ENCODE peak calls at places on chromosomes 16 and 17, in six cellular contexts. U is BJ, V is fibroblast of pulmonary artery, K is thoracic aorta, H is tibial artery, S is adrenal gland. P is an unnamed sample.

GRCh38 chr17:46038414-46038813 is 39.4 kb downstream of the STH start:
- DNase-seq in U (no peak), V (no peak), K (no peak), H (no peak), S (no peak), P (no peak)

GRCh38 chr16:84552135-84552534 is 47.7 kb upstream of the MEAK7 start:
- DNase-seq in U (no peak), V (no peak), K (no peak), H (no peak), S (no peak), P (no peak)

GRCh38 chr17:54085934-54086333 is 263.2 kb downstream of the KIF2B start:
- DNase-seq in U (no peak), V (no peak), K (no peak), H (no peak), S (no peak), P (no peak)

GRCh38 chr16:67594956-67595355 is 32.6 kb downstream of the CTCF start:
- DNase-seq in U (no peak), V (peak), K (no peak), H (no peak), S (no peak), P (peak)

GRCh38 chr16:86118467-86119307 is 219.7 kb downstream of the IRF8 start:
- DNase-seq in U (no peak), V (no peak), K (no peak), H (no peak), S (no peak), P (no peak)

GRCh38 chr16:27323781-27324561 is 10.2 kb downstream of the IL4R start:
- DNase-seq in U (no peak), V (no peak), K (no peak), H (no peak), S (peak), P (no peak)

GRCh38 chr17:38578229-38578628 is 27.5 kb downstream of the SRCIN1 start:
- DNase-seq in U (no peak), V (no peak), K (no peak), H (no peak), S (no peak), P (no peak)

GRCh38 chr16:30985401-30986128 is 558 bp downstream of the HSD3B7 start:
- DNase-seq in U (no peak), V (no peak), K (no peak), H (peak), S (peak), P (peak)

GRCh38 chr17:40605301-40605700 is 40.0 kb upstream of the CCR7 start:
- DNase-seq in U (no peak), V (no peak), K (no peak), H (no peak), S (no peak), P (no peak)

GRCh38 chr17:66379539-66379938 is 77.1 kb downstream of the PRKCA start:
- DNase-seq in U (no peak), V (peak), K (no peak), H (no peak), S (no peak), P (no peak)

GRCh38 chr17:48613862-48614694 is 1.0 kb downstream of the HOXB8 start:
- DNase-seq in U (no peak), V (no peak), K (no peak), H (no peak), S (no peak), P (no peak)

GRCh38 chr17:57885148-57885915 is 35.5 kb upstream of the MRPS23 start:
- DNase-seq in U (no peak), V (no peak), K (no peak), H (no peak), S (no peak), P (no peak)

GRCh38 chr17:78826836-78827509 is 13.6 kb downstream of the USP36 start:
- DNase-seq in U (no peak), V (no peak), K (no peak), H (peak), S (no peak), P (no peak)

GRCh38 chr17:31743767-31744166 is 115.3 kb downstream of the COPRS start:
- DNase-seq in U (no peak), V (no peak), K (no peak), H (no peak), S (no peak), P (peak)

GRCh38 chr16:69741519-69741918 is 13.2 kb downstream of the NOB1 start:
- DNase-seq in U (no peak), V (peak), K (no peak), H (no peak), S (no peak), P (no peak)

GRCh38 chr16:87461466-87461975 is 31.3 kb downstream of the ZCCHC14 start:
- DNase-seq in U (no peak), V (peak), K (peak), H (peak), S (peak), P (no peak)

GRCh38 chr16:68696514-68696913 is 40.6 kb upstream of the CDH1 start:
- DNase-seq in U (no peak), V (no peak), K (no peak), H (no peak), S (no peak), P (no peak)

GRCh38 chr16:51224317-51224716 is 73.2 kb upstream of the SALL1 start:
- DNase-seq in U (no peak), V (no peak), K (no peak), H (no peak), S (no peak), P (no peak)

GRCh38 chr16:70746708-70747424 is 54.1 kb downstream of the VAC14 start:
- DNase-seq in U (peak), V (peak), K (peak), H (peak), S (peak), P (peak)

GRCh38 chr16:14303182-14303618 is 232.1 kb downstream of the MRTFB start:
- DNase-seq in U (no peak), V (peak), K (no peak), H (no peak), S (no peak), P (no peak)

GRCh38 chr16:35409503-35409902 is 1950.1 kb downstream of the TP53TG3F start:
- DNase-seq in U (no peak), V (peak), K (no peak), H (no peak), S (no peak), P (no peak)

GRCh38 chr17:71975331-71975801 is 145.5 kb upstream of the SOX9 start:
- DNase-seq in U (peak), V (peak), K (peak), H (peak), S (peak), P (peak)

GRCh38 chr17:31696184-31696602 is 162.9 kb downstream of the COPRS start:
- DNase-seq in U (peak), V (peak), K (peak), H (peak), S (peak), P (peak)

GRCh38 chr17:34580685-34581445 is 1.5 kb downstream of the TMEM132E start:
- DNase-seq in U (no peak), V (no peak), K (no peak), H (no peak), S (no peak), P (no peak)

GRCh38 chr17:40819528-40820125 is 2.8 kb downstream of the KRT10 start:
- DNase-seq in U (no peak), V (peak), K (no peak), H (peak), S (no peak), P (peak)

GRCh38 chr16:69106491-69107291 is 1.2 kb downstream of the HAS3 start:
- DNase-seq in U (no peak), V (no peak), K (no peak), H (no peak), S (no peak), P (no peak)

GRCh38 chr17:58330997-58331814 is 2.6 kb upstream of the TSPOAP1 start:
- DNase-seq in U (no peak), V (no peak), K (no peak), H (no peak), S (no peak), P (no peak)

GRCh38 chr16:57141822-57142631 is 43.8 kb downstream of the PSME3IP1 start:
- DNase-seq in U (no peak), V (no peak), K (no peak), H (no peak), S (no peak), P (no peak)

GRCh38 chr16:81530296-81530721 is 85.7 kb downstream of the CMIP start:
- DNase-seq in U (no peak), V (no peak), K (no peak), H (no peak), S (no peak), P (no peak)

GRCh38 chr17:57755479-57756070 is 10.5 kb upstream of the CCDC182 start:
- DNase-seq in U (no peak), V (no peak), K (no peak), H (no peak), S (no peak), P (no peak)

GRCh38 chr17:80291691-80292487 is 31.2 kb downstream of the RNF213 start:
- DNase-seq in U (no peak), V (no peak), K (no peak), H (no peak), S (no peak), P (no peak)

GRCh38 chr17:32111141-32111771 is 31.0 kb upstream of the RHOT1 start:
- DNase-seq in U (no peak), V (peak), K (peak), H (peak), S (peak), P (no peak)

GRCh38 chr16:10466861-10467260 is 81.0 kb downstream of the ATF7IP2 start:
- DNase-seq in U (no peak), V (no peak), K (no peak), H (no peak), S (no peak), P (no peak)

GRCh38 chr17:12729086-12729485 is 60.2 kb upstream of the ARHGAP44 start:
- DNase-seq in U (no peak), V (peak), K (no peak), H (no peak), S (no peak), P (no peak)

GRCh38 chr16:8956265-8957060 is 7.2 kb downstream of the USP7 start:
- DNase-seq in U (no peak), V (no peak), K (no peak), H (peak), S (peak), P (no peak)

GRCh38 chr17:60244656-60245055 is 94.9 kb downstream of the CA4 start:
- DNase-seq in U (no peak), V (no peak), K (no peak), H (no peak), S (no peak), P (no peak)

GRCh38 chr17:68398731-68399637 is 58.3 kb downstream of the WIPI1 start:
- DNase-seq in U (no peak), V (peak), K (no peak), H (peak), S (peak), P (peak)

GRCh38 chr17:50865060-50865867 is 890 bp downstream of the TOB1 start:
- DNase-seq in U (no peak), V (peak), K (no peak), H (peak), S (peak), P (peak)

GRCh38 chr16:90019543-90020259 is 445 bp upstream of the DBNDD1 start:
- DNase-seq in U (no peak), V (peak), K (no peak), H (no peak), S (no peak), P (peak)

GRCh38 chr17:2058521-2059124 is 3.7 kb downstream of the HIC1 start:
- DNase-seq in U (no peak), V (peak), K (no peak), H (peak), S (peak), P (no peak)
- H3K4me3 ChIP-seq in U (peak), V (peak), K (peak), H (peak), S (no peak), P (no peak)

GRCh38 chr17:4500188-4500565 is 1.5 kb downstream of the SPNS2 start:
- DNase-seq in U (no peak), V (no peak), K (no peak), H (no peak), S (no peak), P (no peak)
- TF ChIP-seq CTCF in U (no peak), V (no peak), K (no peak), H (no peak), S (no peak), P (no peak)

DNA sequence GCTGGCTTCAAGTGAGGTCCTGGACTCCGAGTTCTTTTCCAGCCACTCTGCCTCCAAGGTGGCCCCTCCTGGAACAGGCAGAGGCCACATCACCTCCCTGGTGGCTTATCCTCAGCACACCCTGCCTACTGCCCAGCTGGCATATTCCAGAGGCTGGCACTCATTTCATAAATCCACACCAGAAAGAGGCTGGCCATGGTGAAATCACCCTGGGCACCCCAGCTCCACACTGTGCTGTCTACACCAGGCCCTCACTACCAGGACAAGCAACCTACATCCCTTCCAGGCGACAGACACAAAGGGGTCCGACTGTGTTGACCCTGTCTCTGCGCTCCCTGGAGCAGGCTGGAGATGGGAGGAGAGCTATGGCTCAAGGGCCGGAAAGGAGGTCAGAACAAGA is 100.2 kb downstream of the C16orf78 start:
- DNase-seq in U (no peak), V (no peak), K (no peak), H (peak), S (no peak), P (no peak)
- H3K4me3 ChIP-seq in U (no peak), V (no peak), K (no peak), H (no peak), S (no peak), P (no peak)

DNA sequence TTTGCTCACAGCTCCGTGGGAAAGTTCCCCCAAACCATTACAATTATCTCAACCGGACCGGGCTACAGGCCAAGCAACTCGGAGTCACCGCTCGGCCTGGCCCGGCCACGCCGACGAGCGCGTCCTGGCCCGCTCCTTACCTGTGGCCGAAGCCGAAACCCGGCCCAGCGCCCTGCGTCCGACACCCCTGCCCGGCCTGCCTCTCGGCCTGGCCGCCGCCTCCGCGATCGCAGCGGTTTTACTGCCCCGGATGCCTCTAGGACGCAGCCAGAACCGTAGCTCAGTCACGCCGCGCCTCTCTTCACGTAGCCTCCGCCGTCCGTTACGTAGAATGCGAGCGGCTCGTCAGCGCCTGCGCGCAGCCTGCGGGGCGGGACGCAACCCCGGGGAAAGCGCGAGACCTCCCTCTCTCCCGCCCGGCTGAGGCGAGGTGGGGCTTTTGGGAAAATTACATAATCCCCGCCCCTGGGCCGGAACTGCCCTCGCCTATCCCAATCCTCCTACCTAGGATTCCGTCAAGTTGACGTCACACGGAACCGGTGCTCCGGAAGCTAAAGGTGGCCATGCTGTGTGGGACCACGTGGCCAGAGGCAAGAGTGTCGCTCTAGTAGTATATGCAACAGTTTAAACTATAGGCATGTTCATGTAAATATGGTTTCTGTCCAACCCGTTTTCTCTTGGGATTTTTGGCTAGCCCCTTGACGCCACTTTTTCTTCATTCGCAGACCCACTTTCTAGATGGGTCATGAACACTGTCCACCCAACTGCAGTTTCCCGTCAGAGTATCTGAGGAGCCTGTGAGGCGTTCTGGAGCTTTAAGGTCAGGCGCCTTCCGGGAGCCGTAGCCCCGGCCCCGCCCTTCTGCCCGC is at the start of gene CCDC47:
- DNase-seq in U (peak), V (peak), K (peak), H (peak), S (peak), P (peak)
- TF ChIP-seq CTCF in U (no peak), V (no peak), K (no peak), H (no peak), S (no peak), P (no peak)

DNA sequence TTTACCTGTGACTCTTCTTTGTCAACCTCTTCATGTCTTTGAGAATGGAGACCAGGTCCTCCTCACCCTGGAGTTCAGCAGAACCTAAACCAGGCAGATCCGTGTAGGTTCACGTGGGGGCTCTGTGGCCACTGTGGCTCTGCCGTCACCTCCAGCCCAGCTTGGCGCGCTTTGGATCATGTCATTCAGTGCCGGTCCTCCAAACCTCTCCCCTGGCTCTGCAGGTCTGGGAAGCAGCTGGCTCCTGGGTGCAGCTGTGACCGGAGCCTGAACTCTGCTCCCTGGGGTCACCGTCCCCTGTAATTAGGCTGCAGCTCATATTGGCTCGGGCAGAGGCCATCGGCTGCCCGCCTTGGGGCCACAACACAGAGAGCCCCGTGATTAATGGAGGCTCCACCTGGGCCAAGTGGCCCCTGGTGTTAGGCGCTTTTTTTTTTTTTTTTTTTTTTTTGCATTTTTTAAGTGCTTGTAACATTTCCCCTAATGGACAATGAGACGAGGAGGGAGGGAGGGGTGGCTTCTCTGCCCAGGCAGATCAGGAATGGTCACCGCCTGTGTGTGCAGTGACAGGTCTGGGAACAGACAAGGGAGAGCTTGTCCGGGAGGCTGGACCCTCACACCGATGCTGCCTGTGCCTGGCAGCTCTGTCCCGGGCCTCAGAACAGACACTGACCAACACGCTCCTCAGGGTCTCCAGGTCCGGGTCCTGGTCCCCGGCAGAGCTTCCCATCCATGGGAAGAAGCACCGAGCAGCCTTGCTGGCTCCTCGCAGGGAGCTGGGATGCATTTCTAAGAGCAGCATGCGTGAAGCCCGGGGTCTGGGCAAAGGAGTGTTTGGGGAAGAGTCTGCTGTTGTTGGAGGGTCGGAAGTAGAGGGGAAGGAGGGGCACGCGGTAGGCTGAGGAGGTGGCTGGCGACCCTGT is 247.9 kb downstream of the SEC14L1 start:
- DNase-seq in U (no peak), V (no peak), K (no peak), H (no peak), S (no peak), P (peak)
- H3K4me3 ChIP-seq in U (no peak), V (no peak), K (peak), H (no peak), S (no peak), P (peak)

DNA sequence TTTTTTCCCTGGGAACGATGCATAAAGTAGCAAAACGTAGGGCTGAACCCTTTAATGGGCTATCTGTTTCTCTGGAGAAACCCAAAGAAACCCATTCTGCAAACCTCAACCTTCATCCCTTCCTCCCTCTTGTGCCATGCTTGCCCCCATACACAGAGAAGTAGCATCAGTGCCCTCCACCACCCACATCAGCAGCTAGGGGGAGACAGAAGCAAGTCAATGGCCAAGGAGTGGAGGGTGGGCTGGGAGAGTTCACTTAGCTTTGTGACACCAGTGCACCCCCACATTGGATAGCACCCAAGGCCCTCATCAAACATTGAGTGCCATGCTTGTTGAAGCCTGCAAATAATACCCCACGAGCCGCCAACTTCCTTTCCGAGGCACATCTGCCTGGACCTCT is 282.4 kb downstream of the ABCC12 start:
- DNase-seq in U (no peak), V (no peak), K (no peak), H (no peak), S (no peak), P (no peak)
- TF ChIP-seq CTCF in U (peak), V (peak), K (no peak), H (no peak), S (no peak), P (peak)